ENCODE peak calls at places on chromosomes 11 and 22, in five cellular contexts. J is stimulated activated CD4-positive, alpha-beta T cell treated with anti-CD3 and anti-CD28 coated beads, Interleukin-2, amount 100 ng/mL, for 48 hours; O is neural progenitor cell; U is activated CD8-positive, alpha-beta memory T cell treated with anti-CD3 and anti-CD28 coated beads, Interleukin-2, amount 50 U/mL, for 48 hours; P is mucosa of gallbladder. V is an unnamed sample.

GRCh38 chr11:16280256-16280682 is 76.1 kb downstream of the SOX6 start:
- DNase-seq in J (no peak), O (no peak), U (no peak), P (no peak), V (no peak)

GRCh38 chr22:41512421-41513194 is 31.7 kb downstream of the POLR3H start:
- DNase-seq in J (no peak), O (peak), U (no peak), P (peak), V (no peak)

GRCh38 chr11:1389932-1390587 is at the start of gene BRSK2:
- DNase-seq in J (no peak), O (no peak), U (no peak), P (no peak), V (no peak)

GRCh38 chr11:134069426-134069921 is 602 bp downstream of the JAM3 start:
- DNase-seq in J (no peak), O (peak), U (no peak), P (no peak), V (no peak)

GRCh38 chr11:96259053-96259837 is 83.8 kb downstream of the MAML2 start:
- DNase-seq in J (no peak), O (no peak), U (no peak), P (no peak), V (no peak)

GRCh38 chr22:37260939-37261338 is 16.9 kb upstream of the RAC2 start:
- DNase-seq in J (peak), O (peak), U (peak), P (peak), V (peak)

GRCh38 chr11:17839450-17839849 is 104.9 kb downstream of the KCNC1 start:
- DNase-seq in J (no peak), O (no peak), U (no peak), P (no peak), V (no peak)

GRCh38 chr22:50157976-50158375 is 12.6 kb upstream of the PANX2 start:
- DNase-seq in J (no peak), O (no peak), U (no peak), P (peak), V (no peak)